ENCODE peak calls at places on chromosomes 5 and 9, in eight cellular contexts. F, N, Y, I, S, B, L and X are unnamed samples.

GRCh38 chr5:89308606-89309040 is 425.6 kb upstream of the MEF2C start:
- DNase-seq in F (no peak), N (no peak), Y (no peak), I (no peak), S (no peak), B (no peak), L (no peak), X (no peak)

GRCh38 chr5:23991406-23991805 is 484.0 kb downstream of the PRDM9 start:
- DNase-seq in F (no peak), N (no peak), Y (no peak), I (no peak), S (no peak), B (no peak), L (no peak), X (no peak)

GRCh38 chr5:883475-884181 is 9.0 kb downstream of the BRD9 start:
- DNase-seq in F (no peak), N (no peak), Y (no peak), I (no peak), S (no peak), B (peak), L (no peak), X (no peak)

GRCh38 chr9:75265525-75265972 is 177.2 kb downstream of the OSTF1 start:
- DNase-seq in F (no peak), N (peak), Y (peak), I (peak), S (peak), B (peak), L (no peak), X (peak)

GRCh38 chr9:69443178-69443577 is 118.2 kb downstream of the ENTREP1 start:
- DNase-seq in F (peak), N (peak), Y (no peak), I (no peak), S (no peak), B (no peak), L (no peak), X (no peak)

GRCh38 chr9:21102311-21102710 is 24.6 kb upstream of the IFNB1 start:
- DNase-seq in F (no peak), N (no peak), Y (no peak), I (peak), S (no peak), B (no peak), L (no peak), X (peak)

GRCh38 chr5:173328896-173329369 is 719 bp upstream of the STC2 start:
- DNase-seq in F (no peak), N (no peak), Y (no peak), I (peak), S (peak), B (no peak), L (no peak), X (peak)

GRCh38 chr9:21744320-21744719 is 58.1 kb upstream of the MTAP start:
- DNase-seq in F (no peak), N (no peak), Y (no peak), I (no peak), S (no peak), B (no peak), L (no peak), X (no peak)

GRCh38 chr9:27865031-27865438 is 291.8 kb upstream of the C9orf72 start:
- DNase-seq in F (peak), N (peak), Y (no peak), I (no peak), S (no peak), B (no peak), L (no peak), X (no peak)

GRCh38 chr9:14441976-14442651 is 128.2 kb upstream of the NFIB start:
- DNase-seq in F (no peak), N (no peak), Y (no peak), I (peak), S (peak), B (no peak), L (no peak), X (no peak)

GRCh38 chr9:93501406-93501805 is 48.0 kb upstream of the FAM120AOS start:
- DNase-seq in F (no peak), N (no peak), Y (no peak), I (peak), S (peak), B (no peak), L (no peak), X (peak)

GRCh38 chr9:113915817-113916474 is 39.8 kb downstream of the ZNF618 start:
- DNase-seq in F (no peak), N (no peak), Y (no peak), I (no peak), S (no peak), B (no peak), L (no peak), X (no peak)

GRCh38 chr9:74499770-74500583 is 2.8 kb downstream of the RORB start:
- DNase-seq in F (no peak), N (no peak), Y (peak), I (no peak), S (peak), B (no peak), L (no peak), X (no peak)

GRCh38 chr5:151799407-151799806 is 27.7 kb downstream of the G3BP1 start:
- DNase-seq in F (no peak), N (no peak), Y (no peak), I (peak), S (no peak), B (no peak), L (no peak), X (peak)

GRCh38 chr5:90022711-90023053 is 386.9 kb downstream of the CETN3 start:
- DNase-seq in F (no peak), N (peak), Y (no peak), I (no peak), S (no peak), B (no peak), L (no peak), X (no peak)

GRCh38 chr9:119898316-119898715 is 529.1 kb upstream of the BRINP1 start:
- DNase-seq in F (no peak), N (no peak), Y (no peak), I (no peak), S (no peak), B (no peak), L (no peak), X (no peak)

GRCh38 chr5:150364004-150364403 is 6.5 kb downstream of the TCOF1 start:
- DNase-seq in F (no peak), N (no peak), Y (no peak), I (no peak), S (no peak), B (no peak), L (no peak), X (no peak)

GRCh38 chr9:130541533-130541932 is 37.8 kb upstream of the FUBP3 start:
- DNase-seq in F (no peak), N (no peak), Y (no peak), I (no peak), S (no peak), B (no peak), L (no peak), X (no peak)

GRCh38 chr9:103837940-103838339 is 256.2 kb upstream of the SMC2 start:
- DNase-seq in F (no peak), N (no peak), Y (no peak), I (no peak), S (no peak), B (no peak), L (no peak), X (no peak)